ENCODE peak calls at places on chromosomes 3 and 15, in ten cellular contexts. S is iPS-NIHi11; Y is foreskin keratinocyte; K is WERI-Rb-1; H is AG09309; X is MCF 10A; T is stimulated activated CD8-positive, alpha-beta memory T cell treated with anti-CD3 and anti-CD28 coated beads, Interleukin-4, amount 100 ng/mL, for 1 hour; W is BE2C; L is HCT116; U is substantia nigra. C is an unnamed sample.

GRCh38 chr3:24067483-24067882 is 122.4 kb downstream of the NR1D2 start:
- DNase-seq in S (no peak), Y (peak; percentile 58), K (no peak), H (no peak), X (peak; percentile 6), T (no peak), W (no peak), L (no peak), U (no peak), C (no peak)

GRCh38 chr15:51289290-51289689 is 49.1 kb downstream of the CYP19A1 start:
- DNase-seq in S (no peak), Y (no peak), K (no peak), H (no peak), X (no peak), T (no peak), W (no peak), L (no peak), U (no peak), C (no peak)

GRCh38 chr3:197306374-197307086 is 8.1 kb upstream of the DLG1 start:
- DNase-seq in S (no peak), Y (peak; percentile 96), K (no peak), H (peak; percentile 82), X (peak; percentile 66), T (no peak), W (no peak), L (no peak), U (no peak), C (no peak)

GRCh38 chr15:65189102-65189740 is 4.1 kb upstream of the CLPX start:
- DNase-seq in S (peak; percentile 67), Y (peak; percentile 36), K (peak; percentile 42), H (no peak), X (peak; percentile 62), T (no peak), W (peak; percentile 50), L (peak; percentile 63), U (no peak), C (no peak)

GRCh38 chr3:13252207-13252606 is 167.9 kb downstream of the NUP210 start:
- DNase-seq in S (no peak), Y (no peak), K (no peak), H (no peak), X (no peak), T (no peak), W (no peak), L (no peak), U (no peak), C (no peak)

GRCh38 chr15:48221885-48222284 is 15.8 kb downstream of the SLC12A1 start:
- DNase-seq in S (no peak), Y (no peak), K (no peak), H (no peak), X (no peak), T (no peak), W (no peak), L (no peak), U (no peak), C (no peak)

GRCh38 chr3:184345678-184346144 is 8.3 kb downstream of the FAM131A start:
- DNase-seq in S (peak; percentile 89), Y (peak; percentile 37), K (peak; percentile 82), H (no peak), X (peak; percentile 84), T (no peak), W (peak; percentile 83), L (peak; percentile 80), U (peak; percentile 45), C (no peak)

GRCh38 chr3:72105306-72105705 is 320.4 kb upstream of the PROK2 start:
- DNase-seq in S (no peak), Y (no peak), K (no peak), H (no peak), X (no peak), T (no peak), W (no peak), L (no peak), U (no peak), C (no peak)

GRCh38 chr3:62587579-62588031 is 214.3 kb upstream of the FEZF2 start:
- DNase-seq in S (no peak), Y (peak; percentile 88), K (no peak), H (peak; percentile 86), X (peak; percentile 87), T (no peak), W (peak; percentile 80), L (no peak), U (no peak), C (no peak)

GRCh38 chr3:58135712-58136543 is 74.8 kb downstream of the DNASE1L3 start:
- DNase-seq in S (no peak), Y (no peak), K (no peak), H (no peak), X (no peak), T (no peak), W (no peak), L (no peak), U (no peak), C (no peak)

GRCh38 chr3:9397911-9398714 is 698 bp downstream of the SETD5 start:
- DNase-seq in S (peak; percentile 22), Y (no peak), K (peak; percentile 33), H (no peak), X (peak; percentile 56), T (no peak), W (peak; percentile 19), L (no peak), U (no peak), C (no peak)

GRCh38 chr15:51038258-51039042 is 56.3 kb downstream of the TNFAIP8L3 start:
- DNase-seq in S (no peak), Y (peak; percentile 18), K (no peak), H (no peak), X (peak; percentile 31), T (no peak), W (no peak), L (no peak), U (no peak), C (no peak)

C was measured in glomerular endothelial cell.